ENCODE peak calls at places on chromosomes 3 and 15, in six cellular contexts. C is uterus, N is lower lobe of right lung, A is kidney epithelial cell, O is BE2C, V is right atrium auricular region. I is an unnamed sample.

GRCh38 chr15:40291088-40291574 is 8.3 kb upstream of the ANKRD63 start:
- DNase-seq in C (peak; percentile 36), N (no peak), A (no peak), O (peak; percentile 75), V (no peak), I (no peak)

GRCh38 chr3:81760215-81760614 is 1.2 kb downstream of the GBE1 start:
- DNase-seq in C (no peak), N (no peak), A (no peak), O (no peak), V (no peak), I (no peak)

GRCh38 chr15:74209997-74210573 is 7.5 kb upstream of the STRA6 start:
- DNase-seq in C (no peak), N (no peak), A (no peak), O (no peak), V (no peak), I (no peak)

GRCh38 chr3:189714991-189715961 is 84.1 kb downstream of the TP63 start:
- DNase-seq in C (no peak), N (no peak), A (peak; percentile 42), O (no peak), V (no peak), I (no peak)

GRCh38 chr3:71290301-71290700 is 293.2 kb downstream of the FOXP1 start:
- DNase-seq in C (no peak), N (no peak), A (no peak), O (no peak), V (no peak), I (no peak)

GRCh38 chr15:85071534-85071933 is 89.9 kb downstream of the PDE8A start:
- DNase-seq in C (no peak), N (no peak), A (no peak), O (no peak), V (no peak), I (no peak)

GRCh38 chr3:70040386-70040785 is 40.9 kb downstream of the SAMMSON start:
- DNase-seq in C (no peak), N (no peak), A (no peak), O (no peak), V (no peak), I (no peak)

GRCh38 chr3:38227989-38228388 is 37.6 kb upstream of the SLC22A13 start:
- DNase-seq in C (no peak), N (no peak), A (no peak), O (no peak), V (no peak), I (no peak)

GRCh38 chr15:80606571-80606970 is 88.5 kb upstream of the ABHD17C start:
- DNase-seq in C (no peak), N (no peak), A (no peak), O (no peak), V (peak; percentile 23), I (no peak)

GRCh38 chr15:26806574-26806973 is 33.7 kb upstream of the GABRB3 start:
- DNase-seq in C (no peak), N (no peak), A (no peak), O (no peak), V (no peak), I (no peak)

GRCh38 chr3:42839616-42840015 is 30.4 kb downstream of the ACKR2 start:
- DNase-seq in C (no peak), N (no peak), A (no peak), O (peak; percentile 38), V (no peak), I (no peak)

GRCh38 chr3:25396686-25397085 is 31.4 kb upstream of the RARB start:
- DNase-seq in C (no peak), N (no peak), A (no peak), O (no peak), V (no peak), I (no peak)

GRCh38 chr3:114405202-114405601 is 111.4 kb downstream of the TIGIT start:
- DNase-seq in C (no peak), N (no peak), A (no peak), O (no peak), V (no peak), I (no peak)

GRCh38 chr3:46372492-46373359 is 2.0 kb downstream of the CCR5 start:
- DNase-seq in C (no peak), N (no peak), A (no peak), O (no peak), V (no peak), I (no peak)

GRCh38 chr3:149085828-149086231 is 503 bp downstream of the HLTF start:
- DNase-seq in C (no peak), N (no peak), A (peak; percentile 7), O (no peak), V (no peak), I (no peak)

GRCh38 chr15:78637776-78638435 is 3.1 kb downstream of the CHRNB4 start:
- DNase-seq in C (no peak), N (no peak), A (no peak), O (peak; percentile 74), V (no peak), I (no peak)

GRCh38 chr15:63945005-63945788 is 101.1 kb downstream of the DAPK2 start:
- DNase-seq in C (peak; percentile 59), N (peak; percentile 83), A (no peak), O (peak; percentile 79), V (peak; percentile 68), I (peak; percentile 51)

GRCh38 chr3:106913111-106913698 is 464.0 kb upstream of the CCDC54 start:
- DNase-seq in C (no peak), N (no peak), A (peak; percentile 4), O (no peak), V (no peak), I (no peak)

GRCh38 chr3:45687828-45688193 is 1.4 kb upstream of the SACM1L start:
- DNase-seq in C (no peak), N (no peak), A (no peak), O (no peak), V (no peak), I (no peak)

GRCh38 chr3:49701388-49702077 is 12.2 kb downstream of the RNF123 start:
- DNase-seq in C (no peak), N (no peak), A (no peak), O (no peak), V (no peak), I (no peak)

DNA sequence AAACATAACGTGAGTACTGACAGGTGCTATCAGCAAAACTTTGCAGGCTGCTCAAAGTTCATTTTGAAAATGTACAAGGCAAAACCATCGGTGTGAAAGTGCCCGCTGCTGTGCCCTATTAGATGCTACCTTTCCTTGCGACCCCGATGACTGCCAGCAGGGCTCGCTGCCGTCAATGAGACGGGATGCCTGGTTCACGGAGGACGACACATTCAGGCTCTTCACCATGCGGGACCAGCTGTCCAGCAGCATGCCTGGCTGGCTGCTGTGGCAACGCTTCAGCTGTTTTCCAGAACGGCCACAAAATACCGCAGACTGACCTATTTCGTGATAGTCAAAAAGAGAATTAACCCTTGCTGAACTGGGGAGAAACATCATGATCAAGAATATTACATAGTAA is 92.7 kb upstream of the OCA2 start:
- DNase-seq in C (peak; percentile 18), N (peak; percentile 52), A (peak; percentile 71), O (peak; percentile 89), V (peak; percentile 72), I (no peak)
- TF ChIP-seq CTCF in C (no peak), N (peak; percentile 19), A (peak; percentile 84), O (peak; percentile 82), V (peak; percentile 24), I (no peak)

DNA sequence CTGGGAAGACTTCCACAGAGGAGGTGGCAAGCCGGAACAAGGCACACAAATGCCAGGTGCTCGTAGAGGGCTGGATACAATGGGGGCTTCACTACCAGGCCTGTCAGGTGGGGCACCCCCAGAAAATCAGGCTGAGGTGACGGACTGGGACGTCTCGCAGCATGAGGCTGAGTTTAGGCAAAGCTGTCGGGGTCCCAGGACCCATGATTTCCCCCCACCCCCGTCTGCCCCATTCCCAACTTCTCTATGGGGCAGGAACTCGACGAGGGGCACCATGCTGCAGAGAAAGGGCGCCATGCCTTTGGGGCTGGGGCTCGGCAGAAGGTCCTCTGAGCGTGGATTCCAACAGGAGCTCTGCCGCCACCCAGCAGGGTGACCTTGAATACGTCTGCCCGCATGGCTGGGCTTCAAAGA is 65.7 kb upstream of the HES1 start:
- DNase-seq in C (no peak), N (no peak), A (no peak), O (no peak), V (no peak), I (no peak)
- H3K4me3 ChIP-seq in C (no peak overlapping the region), N (peak overlapping the region; percentile 57), A (no peak overlapping the region), O (no peak overlapping the region), V (peak overlapping the region; percentile 53), I (no peak overlapping the region)

GRCh38 chr3:160756907-160757623 is 1.0 kb downstream of the PPM1L start:
- DNase-seq in C (peak; percentile 12), N (no peak), A (no peak), O (peak; percentile 29), V (peak; percentile 61), I (peak; percentile 86)

GRCh38 chr3:160754855-160755747 is 930 bp upstream of the PPM1L start:
- DNase-seq in C (peak; percentile 94), N (peak; percentile 94), A (peak; percentile 68), O (peak; percentile 95), V (peak; percentile 95), I (peak; percentile 98)

GRCh38 chr3:160757624-160758106 is 1.6 kb downstream of the PPM1L start:
- DNase-seq in C (no peak), N (no peak), A (no peak), O (no peak), V (no peak), I (no peak)

GRCh38 chr3:160755776-160756304 is at the start of gene PPM1L:
- DNase-seq in C (peak; percentile 56), N (peak; percentile 82), A (no peak), O (peak; percentile 68), V (peak; percentile 68), I (peak; percentile 37)

DNA sequence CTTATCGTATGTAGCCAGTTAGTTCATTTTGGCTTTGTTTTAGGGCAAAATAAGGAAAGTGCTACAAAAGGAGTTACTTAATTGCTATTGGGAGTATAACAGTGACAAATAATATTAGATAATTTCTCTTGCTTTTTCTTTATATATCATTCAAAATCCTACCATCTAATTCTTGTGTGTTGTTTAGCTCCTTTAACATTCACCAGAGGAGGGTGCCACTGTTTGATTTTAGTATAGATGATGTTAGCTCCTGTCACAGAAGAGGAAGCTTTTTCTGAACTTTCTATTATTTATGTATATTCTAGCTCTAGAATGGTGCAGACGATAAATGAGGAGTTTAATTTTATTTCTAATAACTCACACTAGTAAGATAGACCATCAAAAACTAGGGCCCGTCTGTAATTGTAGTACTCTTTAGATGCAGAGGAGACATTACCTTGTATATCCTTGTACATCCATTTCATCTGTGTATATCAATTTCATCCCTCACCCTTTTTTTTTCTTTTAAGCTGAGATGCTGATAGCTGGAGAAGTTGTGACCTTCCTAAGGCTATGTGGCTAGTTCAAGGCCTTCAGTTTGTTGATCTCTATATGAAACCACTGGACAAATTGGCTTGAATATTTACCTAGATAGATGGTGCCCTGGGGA is 3.0 kb downstream of the PPM1L start:
- DNase-seq in C (no peak), N (no peak), A (no peak), O (no peak), V (no peak), I (no peak)
- TF ChIP-seq CTCF in C (no peak), N (no peak), A (no peak), O (peak; percentile 36), V (no peak), I (no peak)

GRCh38 chr3:64740232-64740631 is 52.4 kb upstream of the ADAMTS9 start:
- DNase-seq in C (peak; percentile 38), N (no peak), A (no peak), O (no peak), V (no peak), I (no peak)

GRCh38 chr3:64747682-64748081 is 59.9 kb upstream of the ADAMTS9 start:
- DNase-seq in C (no peak), N (no peak), A (no peak), O (no peak), V (no peak), I (no peak)

GRCh38 chr3:64743166-64743565 is 55.4 kb upstream of the ADAMTS9 start:
- DNase-seq in C (no peak), N (no peak), A (no peak), O (no peak), V (no peak), I (no peak)

GRCh38 chr3:64741344-64741743 is 53.5 kb upstream of the ADAMTS9 start:
- DNase-seq in C (peak; percentile 69), N (peak; percentile 48), A (no peak), O (no peak), V (no peak), I (no peak)

GRCh38 chr3:64743844-64744243 is 56.0 kb upstream of the ADAMTS9 start:
- DNase-seq in C (no peak), N (no peak), A (no peak), O (no peak), V (no peak), I (no peak)
- H3K4me3 ChIP-seq in C (no peak overlapping the region), N (no peak overlapping the region), A (no peak overlapping the region), O (no peak overlapping the region), V (no peak overlapping the region), I (no peak overlapping the region)

I was measured in lower leg skin.